ENCODE peak calls at places on chromosomes 6 and 20, in four cellular contexts. Z is A549, V is lower lobe of right lung, J is cardiac muscle cell. X is an unnamed sample.

GRCh38 chr20:34269996-34270627 is 28.9 kb downstream of the ASIP start:
- DNase-seq in Z (no peak), V (no peak), J (no peak), X (no peak)

GRCh38 chr6:3351837-3352524 is 93.2 kb downstream of the PSMG4 start:
- DNase-seq in V (no peak), J (no peak), Z (no peak), X (no peak)

GRCh38 chr20:20366551-20366895 is 1.4 kb upstream of the INSM1 start:
- DNase-seq in V (no peak), Z (no peak), J (no peak), X (peak; percentile 81)

GRCh38 chr20:62234346-62234745 is 4.0 kb upstream of the OSBPL2 start:
- DNase-seq in J (peak; percentile 23), V (no peak), Z (no peak), X (no peak)

GRCh38 chr6:143333749-143334520 is 116.6 kb downstream of the ADAT2 start:
- DNase-seq in V (no peak), J (no peak), Z (no peak), X (no peak)

GRCh38 chr6:66210964-66211363 is 503.9 kb upstream of the EYS start:
- DNase-seq in Z (no peak), J (no peak), V (no peak), X (peak; percentile 14)

GRCh38 chr6:152854086-152854795 is 103.6 kb downstream of the VIP start:
- DNase-seq in J (no peak), V (no peak), Z (no peak), X (no peak)

GRCh38 chr20:62025394-62025793 is 40.3 kb downstream of the TAF4 start:
- DNase-seq in Z (no peak), J (no peak), V (no peak), X (peak; percentile 76)

GRCh38 chr6:10451828-10452509 is 37.1 kb upstream of the TFAP2A start:
- DNase-seq in V (peak; percentile 89), J (no peak), Z (peak; percentile 98), X (no peak)

GRCh38 chr6:166516256-166516655 is 70.2 kb downstream of the RAMACL start:
- DNase-seq in V (no peak), Z (no peak), J (no peak), X (no peak)

GRCh38 chr20:25397827-25398226 is 7.2 kb upstream of the ABHD12 start:
- DNase-seq in Z (no peak), V (no peak), J (no peak), X (no peak)

GRCh38 chr6:12208190-12208589 is 82.0 kb upstream of the EDN1 start:
- DNase-seq in J (no peak), Z (peak; percentile 46), V (peak; percentile 75), X (no peak)

GRCh38 chr6:82129814-82130213 is 117.7 kb downstream of the IBTK start:
- DNase-seq in V (no peak), J (no peak), Z (no peak), X (no peak)

GRCh38 chr6:149064026-149065017 is 253.2 kb upstream of the TAB2 start:
- DNase-seq in Z (no peak), V (no peak), J (no peak), X (no peak)

GRCh38 chr6:53410508-53411258 is 61.9 kb upstream of the ELOVL5 start:
- DNase-seq in J (peak; percentile 37), Z (peak; percentile 39), V (peak; percentile 65), X (peak; percentile 67)

GRCh38 chr6:38634518-38634917 is 5.2 kb downstream of the BTBD9 start:
- DNase-seq in V (no peak), J (no peak), Z (no peak), X (no peak)

DNA sequence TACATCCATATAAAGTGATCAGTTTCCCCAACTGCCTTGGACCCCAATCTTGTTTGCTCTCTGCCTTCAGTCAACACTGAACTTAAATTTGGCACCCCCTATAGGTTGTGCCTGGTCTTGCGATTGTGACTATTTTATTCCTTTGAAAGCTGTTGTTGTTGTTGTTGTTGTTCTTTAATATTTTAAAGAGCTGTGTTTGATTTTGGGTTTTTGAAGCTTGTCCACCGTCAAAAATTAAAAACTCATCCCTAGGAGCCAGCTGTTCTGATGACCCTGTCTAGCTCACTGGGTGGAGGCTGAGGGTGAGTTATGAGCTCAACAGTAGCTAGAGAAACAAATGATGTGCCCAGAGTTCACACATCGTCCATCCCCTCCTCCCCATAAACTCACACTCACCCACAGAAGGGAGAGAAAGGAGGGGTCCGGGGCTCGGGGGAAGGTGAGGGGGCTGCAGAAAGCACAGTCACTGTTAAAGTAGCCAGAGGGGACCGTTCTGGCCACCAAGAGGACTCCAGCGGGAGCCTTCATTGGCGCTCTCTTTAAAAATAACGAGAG is 4.0 kb downstream of the SIM1 start:
- DNase-seq in V (no peak), Z (peak; percentile 37), J (no peak), X (no peak)
- H3K9me3 ChIP-seq in V (no peaks in the 10 kb centered on the region), Z (no peaks in the 10 kb centered on the region), J (no peaks in the 10 kb centered on the region), X (peaks cover 6% of the 10 kb centered on the region)

DNA sequence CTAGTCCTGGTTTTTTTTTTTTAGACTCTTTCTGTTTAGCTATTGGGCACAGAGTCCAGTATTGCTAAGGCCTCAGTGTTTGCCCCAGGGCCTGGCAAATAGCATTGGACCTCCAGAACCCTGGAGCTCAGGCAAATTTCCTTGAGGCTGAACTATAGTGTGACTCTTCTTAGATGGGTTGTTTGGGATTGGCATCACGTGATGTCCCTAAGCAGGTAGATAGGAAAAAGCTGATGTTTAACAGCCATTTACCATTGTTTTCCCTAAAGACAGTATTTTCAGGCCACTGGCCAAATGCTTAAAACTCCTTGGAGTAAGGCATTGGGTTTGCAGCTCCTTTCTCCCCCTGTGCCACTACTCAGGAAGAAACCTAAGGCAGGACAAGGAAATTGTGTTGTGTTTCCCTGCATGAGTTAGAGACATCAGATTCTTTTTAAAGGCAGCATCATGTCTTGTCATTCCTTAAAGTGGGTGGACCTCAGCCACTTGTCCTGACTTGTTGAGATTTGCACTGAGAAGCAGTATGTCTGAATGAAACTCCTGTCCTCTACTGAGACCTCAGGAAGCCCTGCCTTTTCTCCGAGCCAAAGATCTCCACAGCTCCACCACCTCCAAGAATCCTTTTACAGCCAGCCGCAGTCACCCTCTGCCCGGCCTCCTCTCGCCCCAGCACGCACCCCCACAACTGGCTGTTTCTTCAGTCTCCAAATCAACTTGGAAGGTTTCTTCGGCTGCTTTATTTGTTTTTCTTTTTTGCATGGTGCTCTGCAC is 46.2 kb upstream of the RNF144B start:
- DNase-seq in Z (no peak), J (no peak), V (no peak), X (no peak)
- H3K4me3 ChIP-seq in Z (no peak overlapping the region), J (no peak overlapping the region), V (no peak overlapping the region), X (no peak overlapping the region)

GRCh38 chr20:7302256-7302655 is 534.8 kb downstream of the BMP2 start:
- DNase-seq in Z (no peak), V (no peak), J (no peak), X (no peak)

GRCh38 chr20:7305971-7306370 is 538.5 kb downstream of the BMP2 start:
- DNase-seq in J (no peak), V (no peak), Z (no peak), X (no peak)

GRCh38 chr20:7301807-7302206 is 534.3 kb downstream of the BMP2 start:
- DNase-seq in J (no peak), V (no peak), Z (no peak), X (no peak)
- H3K27ac ChIP-seq in J (no peak overlapping the region), V (no peak overlapping the region), Z (no peak overlapping the region), X (no peak overlapping the region)

GRCh38 chr6:155614606-155615005 is 159.0 kb upstream of the NOX3 start:
- DNase-seq in J (no peak), Z (no peak), V (no peak), X (no peak)
- H3K9me3 ChIP-seq in J (no peaks in the 10 kb centered on the region), Z (no peaks in the 10 kb centered on the region), V (peaks cover 42% of the 10 kb centered on the region), X (no peaks in the 10 kb centered on the region)

DNA sequence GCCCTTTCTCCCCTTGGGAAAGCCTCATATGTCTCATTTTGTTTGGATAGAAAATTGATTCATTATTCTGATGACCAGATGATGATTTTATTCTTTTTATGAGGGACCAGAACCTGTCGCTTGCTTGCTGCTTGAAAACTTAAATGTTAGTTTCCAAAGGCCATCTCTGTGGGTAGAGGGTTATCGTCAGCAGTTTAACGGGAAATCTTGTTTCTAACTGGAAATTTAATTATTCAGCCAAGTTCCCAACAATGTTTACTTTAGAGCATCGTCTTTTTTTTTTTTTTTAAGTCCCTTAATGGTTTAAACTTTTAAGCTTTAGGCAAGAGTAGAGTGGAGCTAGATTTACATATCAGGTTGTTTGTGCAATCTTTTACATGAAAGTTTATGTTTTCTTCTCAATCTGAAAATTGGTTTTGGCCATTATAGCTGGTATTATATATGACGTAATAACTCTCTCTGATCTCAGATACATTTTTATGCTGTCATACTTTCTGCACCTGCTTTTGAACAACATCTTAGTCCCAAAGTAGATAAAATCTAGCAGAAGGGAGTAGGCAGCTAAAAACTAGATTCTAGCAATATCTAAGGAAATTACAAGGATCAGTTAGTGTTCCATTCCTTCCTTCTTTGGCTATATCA is 93.9 kb downstream of the FOXO3 start:
- DNase-seq in V (no peak), J (no peak), Z (no peak), X (no peak)
- H3K4me3 ChIP-seq in V (no peak overlapping the region), J (no peak overlapping the region), Z (no peak overlapping the region), X (no peak overlapping the region)

DNA sequence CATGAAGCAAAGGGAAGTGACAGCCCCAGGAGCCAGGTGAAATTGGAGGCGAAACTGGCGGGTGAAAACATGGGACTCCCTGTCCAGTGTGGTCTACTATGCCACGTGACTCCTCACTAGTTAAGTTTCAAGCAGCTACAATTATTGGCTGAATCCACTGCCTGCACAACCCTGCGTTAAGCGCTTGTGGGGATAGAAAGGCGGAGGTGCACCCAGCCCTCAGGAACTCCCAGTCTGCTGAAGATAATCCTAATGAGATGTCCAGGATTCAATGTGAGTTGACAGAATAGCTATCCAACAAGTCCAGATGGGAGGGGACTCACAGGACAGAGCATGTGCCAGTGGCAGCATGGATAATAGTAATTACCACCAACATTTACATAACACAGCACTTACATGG is 1.9 kb downstream of the MOCS1 start:
- DNase-seq in J (no peak), Z (no peak), V (no peak), X (peak; percentile 93)
- H3K27ac ChIP-seq in J (no peak overlapping the region), Z (no peak overlapping the region), V (peak overlapping the region; percentile 88), X (peak overlapping the region; percentile 57)

GRCh38 chr6:168709991-168710390 is 269.0 kb downstream of the SMOC2 start:
- DNase-seq in Z (no peak), J (no peak), V (no peak), X (no peak)
- H3K9me3 ChIP-seq in Z (no peaks in the 10 kb centered on the region), J (no peaks in the 10 kb centered on the region), V (no peaks in the 10 kb centered on the region), X (no peaks in the 10 kb centered on the region)

GRCh38 chr6:118551063-118551672 is 3.1 kb downstream of the PLN start:
- DNase-seq in J (peak; percentile 64), V (no peak), Z (peak; percentile 47), X (no peak)
- H3K4me3 ChIP-seq in J (peak overlapping the region; percentile 61), V (no peak overlapping the region), Z (no peak overlapping the region), X (no peak overlapping the region)

X was measured in WERI-Rb-1.